ENCODE peak calls at places on chromosomes 6 and 20, in eight cellular contexts. R is iPS-NIHi11; G is activated CD4-positive, alpha-beta T cell treated with anti-CD3 and anti-CD28 coated beads, Interleukin-2, amount 10 ng/mL, durations not matched to agents 7 days and 5 days; H is HEK293T; S is activated naive CD4-positive, alpha-beta T cell; X is left lobe of liver; I is left ventricle myocardium inferior; Q is mucosa of gallbladder. M is an unnamed sample.
A peak's percentile ranks its signal among the peaks of the same experiment; 100 is the strongest.

GRCh38 chr6:109059591-109060021 is 35.0 kb downstream of the SESN1 start:
- DNase-seq in R (no peak), G (no peak), H (no peak), S (no peak), X (no peak), I (no peak), Q (no peak), M (no peak)

GRCh38 chr6:157264701-157265100 is 58.6 kb downstream of the TMEM242 start:
- DNase-seq in R (no peak), G (no peak), H (no peak), S (no peak), X (peak; percentile 61), I (no peak), Q (no peak), M (no peak)

GRCh38 chr6:26183581-26184408 is 96.6 kb downstream of the HFE start:
- DNase-seq in R (peak; percentile 47), G (peak; percentile 75), H (no peak), S (peak; percentile 21), X (peak; percentile 69), I (peak; percentile 53), Q (peak; percentile 59), M (no peak)

GRCh38 chr6:170091000-170091638 is 199.8 kb downstream of the DLL1 start:
- DNase-seq in R (no peak), G (no peak), H (no peak), S (no peak), X (peak; percentile 28), I (no peak), Q (no peak), M (peak; percentile 81)

GRCh38 chr20:53077373-53078205 is 105.4 kb downstream of the TSHZ2 start:
- DNase-seq in R (no peak), G (no peak), H (no peak), S (no peak), X (peak; percentile 82), I (no peak), Q (peak; percentile 71), M (no peak)

GRCh38 chr6:83770910-83771309 is 62.0 kb upstream of the SNAP91 start:
- DNase-seq in R (no peak), G (no peak), H (no peak), S (no peak), X (no peak), I (no peak), Q (no peak), M (no peak)

GRCh38 chr6:162153991-162154390 is 573.6 kb downstream of the PRKN start:
- DNase-seq in R (no peak), G (no peak), H (no peak), S (no peak), X (no peak), I (no peak), Q (no peak), M (no peak)

GRCh38 chr6:31888281-31889258 is 8.9 kb downstream of the EHMT2 start:
- DNase-seq in R (peak; percentile 86), G (peak; percentile 62), H (peak; percentile 50), S (peak; percentile 38), X (no peak), I (peak; percentile 33), Q (no peak), M (no peak)

GRCh38 chr20:56400001-56400640 is 7.7 kb downstream of the CSTF1 start:
- DNase-seq in R (peak; percentile 52), G (peak; percentile 81), H (peak; percentile 53), S (no peak), X (no peak), I (no peak), Q (peak; percentile 63), M (no peak)

GRCh38 chr20:4243071-4243470 is 227.7 kb upstream of the RNF24 start:
- DNase-seq in R (peak; percentile 59), G (no peak), H (no peak), S (no peak), X (no peak), I (no peak), Q (no peak), M (no peak)

GRCh38 chr6:47083586-47084047 is 41.5 kb upstream of the ADGRF1 start:
- DNase-seq in R (peak; percentile 38), G (no peak), H (no peak), S (no peak), X (peak; percentile 74), I (peak; percentile 93), Q (peak; percentile 94), M (no peak)

GRCh38 chr6:111989743-111990142 is 64.2 kb upstream of the CCN6 start:
- DNase-seq in R (no peak), G (peak; percentile 40), H (no peak), S (no peak), X (no peak), I (no peak), Q (no peak), M (no peak)

GRCh38 chr6:145977881-145978280 is 13.7 kb upstream of the SHPRH start:
- DNase-seq in R (no peak), G (no peak), H (no peak), S (no peak), X (no peak), I (no peak), Q (no peak), M (no peak)

GRCh38 chr20:4713401-4713800 is 8.3 kb upstream of the PRND start:
- DNase-seq in R (no peak), G (no peak), H (no peak), S (no peak), X (peak; percentile 11), I (no peak), Q (no peak), M (peak; percentile 66)

GRCh38 chr6:47135772-47136171 is 93.6 kb upstream of the ADGRF1 start:
- DNase-seq in R (no peak), G (no peak), H (no peak), S (no peak), X (no peak), I (no peak), Q (no peak), M (no peak)

GRCh38 chr20:62914970-62915457 is 11.3 kb downstream of the DIDO1 start:
- DNase-seq in R (peak; percentile 79), G (peak; percentile 51), H (peak; percentile 37), S (no peak), X (no peak), I (no peak), Q (no peak), M (no peak)

GRCh38 chr20:62369508-62370114 is 2.5 kb upstream of the LAMA5 start:
- DNase-seq in R (no peak), G (no peak), H (no peak), S (no peak), X (no peak), I (no peak), Q (no peak), M (no peak)

GRCh38 chr6:129730477-129731165 is 20.6 kb upstream of the ARHGAP18 start:
- DNase-seq in R (peak; percentile 11), G (peak; percentile 53), H (no peak), S (no peak), X (no peak), I (no peak), Q (no peak), M (no peak)

GRCh38 chr20:16749573-16749972 is 1.4 kb downstream of the OTOR start:
- DNase-seq in R (peak; percentile 42), G (no peak), H (peak; percentile 30), S (no peak), X (no peak), I (no peak), Q (no peak), M (no peak)

GRCh38 chr6:1670711-1671462 is 61.2 kb downstream of the FOXC1 start:
- DNase-seq in R (no peak), G (no peak), H (peak; percentile 26), S (no peak), X (no peak), I (no peak), Q (no peak), M (no peak)

GRCh38 chr6:16318538-16318937 is 80.2 kb downstream of the GMPR start:
- DNase-seq in R (no peak), G (no peak), H (no peak), S (no peak), X (no peak), I (no peak), Q (no peak), M (no peak)

GRCh38 chr20:40990542-40991120 is 38.0 kb upstream of the TOP1 start:
- DNase-seq in R (peak; percentile 94), G (peak; percentile 75), H (peak; percentile 88), S (peak; percentile 17), X (peak; percentile 80), I (peak; percentile 73), Q (peak; percentile 88), M (peak; percentile 89)

GRCh38 chr20:19658137-19658536 is 99.9 kb upstream of the RIN2 start:
- DNase-seq in R (no peak), G (no peak), H (no peak), S (no peak), X (no peak), I (no peak), Q (no peak), M (no peak)

GRCh38 chr6:142856857-142857608 is 87.9 kb downstream of the HIVEP2 start:
- DNase-seq in R (no peak), G (peak; percentile 55), H (no peak), S (no peak), X (no peak), I (no peak), Q (no peak), M (no peak)

GRCh38 chr6:9138856-9139426 is 703.6 kb upstream of the SLC35B3 start:
- DNase-seq in R (no peak), G (no peak), H (no peak), S (no peak), X (no peak), I (no peak), Q (no peak), M (no peak)

GRCh38 chr20:48679603-48680002 is 148.2 kb downstream of the PREX1 start:
- DNase-seq in R (peak; percentile 92), G (no peak), H (peak; percentile 78), S (no peak), X (no peak), I (no peak), Q (no peak), M (no peak)

GRCh38 chr6:3455121-3455489 is 1.7 kb downstream of the SLC22A23 start:
- DNase-seq in R (no peak), G (peak; percentile 16), H (no peak), S (no peak), X (peak; percentile 60), I (no peak), Q (no peak), M (no peak)

GRCh38 chr6:150304421-150304820 is 64.4 kb upstream of the IYD start:
- DNase-seq in R (no peak), G (no peak), H (no peak), S (no peak), X (no peak), I (no peak), Q (no peak), M (no peak)

GRCh38 chr6:33609019-33609418 is 12.1 kb upstream of the ITPR3 start:
- DNase-seq in R (no peak), G (no peak), H (no peak), S (no peak), X (no peak), I (no peak), Q (no peak), M (no peak)

GRCh38 chr6:162620067-162620466 is 107.5 kb downstream of the PRKN start:
- DNase-seq in R (no peak), G (no peak), H (no peak), S (no peak), X (no peak), I (no peak), Q (no peak), M (no peak)

GRCh38 chr6:33123732-33124524 is 48.1 kb downstream of the HLA-DPB1 start:
- DNase-seq in R (peak; percentile 23), G (peak; percentile 50), H (peak; percentile 74), S (no peak), X (no peak), I (no peak), Q (no peak), M (no peak)

GRCh38 chr6:104711371-104711770 is 148.3 kb downstream of the HACE1 start:
- DNase-seq in R (no peak), G (no peak), H (no peak), S (no peak), X (no peak), I (no peak), Q (no peak), M (no peak)

GRCh38 chr6:158237656-158238055 is 69.5 kb downstream of the GTF2H5 start:
- DNase-seq in R (no peak), G (no peak), H (no peak), S (no peak), X (no peak), I (no peak), Q (no peak), M (no peak)

GRCh38 chr6:167044696-167045095 is 45.5 kb downstream of the CEP43 start:
- DNase-seq in R (peak; percentile 53), G (no peak), H (no peak), S (no peak), X (no peak), I (peak; percentile 29), Q (no peak), M (no peak)

M was measured in osteocyte.